ENCODE peak calls at places on chromosomes 11 and 22, in eight cellular contexts. O is dorsolateral prefrontal cortex, D is GM23338, L is right lobe of liver, U is tibial nerve, P is AG10803, C is brain microvascular endothelial cell, E is fibroblast of mammary gland. Y is an unnamed sample.

GRCh38 chr11:34916810-34917780 is 677 bp downstream of the PDHX start:
- DNase-seq in O (no peak), D (peak), L (no peak), U (no peak), P (peak), C (peak), E (peak), Y (no peak)

GRCh38 chr11:26827567-26828037 is 105.7 kb upstream of the SLC5A12 start:
- DNase-seq in O (no peak), D (no peak), L (no peak), U (no peak), P (peak), C (no peak), E (no peak), Y (no peak)

GRCh38 chr11:1470681-1471611 is 15.6 kb downstream of the MOB2 start:
- DNase-seq in O (no peak), D (no peak), L (no peak), U (no peak), P (no peak), C (no peak), E (no peak), Y (no peak)

GRCh38 chr11:46719543-46720218 is 668 bp downstream of the F2 start:
- DNase-seq in O (no peak), D (no peak), L (no peak), U (no peak), P (no peak), C (no peak), E (no peak), Y (no peak)

GRCh38 chr11:69251639-69252493 is 42.1 kb upstream of the MYEOV start:
- DNase-seq in O (no peak), D (no peak), L (no peak), U (no peak), P (no peak), C (no peak), E (no peak), Y (no peak)

GRCh38 chr22:31253949-31254348 is 38.3 kb downstream of the PIK3IP1 start:
- DNase-seq in O (no peak), D (peak), L (no peak), U (no peak), P (no peak), C (no peak), E (no peak), Y (no peak)

GRCh38 chr11:113384551-113384950 is 3.0 kb upstream of the ANKK1 start:
- DNase-seq in O (no peak), D (no peak), L (no peak), U (no peak), P (peak), C (peak), E (peak), Y (peak)

GRCh38 chr11:69295995-69296889 is 2.3 kb downstream of the MYEOV start:
- DNase-seq in O (no peak), D (no peak), L (peak), U (peak), P (peak), C (peak), E (peak), Y (peak)

GRCh38 chr11:33860926-33861325 is 30.9 kb downstream of the LMO2 start:
- DNase-seq in O (no peak), D (no peak), L (peak), U (no peak), P (no peak), C (no peak), E (no peak), Y (no peak)

GRCh38 chr11:118673361-118674093 is 5.9 kb downstream of the TREH start:
- DNase-seq in O (peak), D (no peak), L (no peak), U (no peak), P (no peak), C (no peak), E (no peak), Y (no peak)

GRCh38 chr11:91860661-91861060 is 364.0 kb upstream of the FAT3 start:
- DNase-seq in O (no peak), D (no peak), L (no peak), U (no peak), P (no peak), C (no peak), E (no peak), Y (no peak)

GRCh38 chr11:92380882-92381281 is 156.3 kb downstream of the FAT3 start:
- DNase-seq in O (no peak), D (no peak), L (no peak), U (no peak), P (peak), C (peak), E (peak), Y (peak)

GRCh38 chr11:110095554-110095953 is 2.4 kb downstream of the ZC3H12C start:
- DNase-seq in O (no peak), D (no peak), L (no peak), U (no peak), P (no peak), C (peak), E (peak), Y (no peak)

GRCh38 chr11:123454060-123454651 is 24.1 kb downstream of the GRAMD1B start:
- DNase-seq in O (no peak), D (no peak), L (no peak), U (no peak), P (no peak), C (peak), E (no peak), Y (peak)

GRCh38 chr11:80350541-80350940 is 909.7 kb upstream of the TENM4 start:
- DNase-seq in O (no peak), D (no peak), L (no peak), U (no peak), P (no peak), C (no peak), E (no peak), Y (no peak)

GRCh38 chr22:27399161-27399560 is 402.4 kb downstream of the MN1 start:
- DNase-seq in O (no peak), D (no peak), L (no peak), U (no peak), P (peak), C (no peak), E (no peak), Y (no peak)

GRCh38 chr11:87212891-87213290 is 175.2 kb downstream of the TMEM135 start:
- DNase-seq in O (no peak), D (no peak), L (no peak), U (no peak), P (no peak), C (no peak), E (no peak), Y (no peak)

GRCh38 chr11:122807731-122808485 is 30.4 kb upstream of the CRTAM start:
- DNase-seq in O (no peak), D (no peak), L (no peak), U (no peak), P (peak), C (no peak), E (peak), Y (no peak)

GRCh38 chr11:122207505-122207904 is 91.5 kb upstream of the BLID start:
- DNase-seq in O (no peak), D (no peak), L (peak), U (peak), P (peak), C (peak), E (peak), Y (peak)

GRCh38 chr11:41245704-41246398 is 213.6 kb downstream of the LRRC4C start:
- DNase-seq in O (no peak), D (peak), L (peak), U (no peak), P (no peak), C (no peak), E (no peak), Y (no peak)

GRCh38 chr11:81007046-81007445 is 1566.2 kb upstream of the TENM4 start:
- DNase-seq in O (no peak), D (no peak), L (no peak), U (no peak), P (peak), C (peak), E (peak), Y (peak)

GRCh38 chr11:32931605-32932004 is 39.0 kb downstream of the QSER1 start:
- DNase-seq in O (no peak), D (no peak), L (no peak), U (no peak), P (no peak), C (no peak), E (no peak), Y (no peak)

GRCh38 chr11:43988040-43988793 is 45.8 kb downstream of the C11orf96 start:
- DNase-seq in O (no peak), D (no peak), L (no peak), U (no peak), P (no peak), C (peak), E (peak), Y (peak)

GRCh38 chr11:93221539-93221938 is 23.7 kb upstream of the SLC36A4 start:
- DNase-seq in O (no peak), D (no peak), L (no peak), U (no peak), P (no peak), C (no peak), E (no peak), Y (no peak)

GRCh38 chr11:67422894-67423293 is 5.4 kb upstream of the RPS6KB2 start:
- DNase-seq in O (no peak), D (peak), L (no peak), U (no peak), P (no peak), C (no peak), E (no peak), Y (no peak)

GRCh38 chr22:27580311-27580897 is 221.2 kb downstream of the MN1 start:
- DNase-seq in O (no peak), D (no peak), L (no peak), U (no peak), P (peak), C (no peak), E (peak), Y (no peak)

GRCh38 chr11:118622376-118623290 is 15.2 kb downstream of the PHLDB1 start:
- DNase-seq in O (no peak), D (no peak), L (no peak), U (no peak), P (peak), C (peak), E (peak), Y (peak)

GRCh38 chr11:77497368-77497767 is 23.5 kb upstream of the PAK1 start:
- DNase-seq in O (no peak), D (no peak), L (no peak), U (no peak), P (no peak), C (no peak), E (no peak), Y (no peak)

GRCh38 chr22:22061085-22062077 is 78.8 kb upstream of the TOP3B start:
- DNase-seq in O (peak), D (no peak), L (no peak), U (peak), P (peak), C (peak), E (peak), Y (peak)

GRCh38 chr11:6864436-6864835 is 1.6 kb downstream of the OR10A2 start:
- DNase-seq in O (no peak), D (no peak), L (no peak), U (no peak), P (peak), C (peak), E (peak), Y (no peak)

GRCh38 chr11:12214751-12215150 is 104.4 kb downstream of the MICAL2 start:
- DNase-seq in O (no peak), D (no peak), L (no peak), U (no peak), P (peak), C (no peak), E (no peak), Y (no peak)

GRCh38 chr22:46576556-46577351 is 39.3 kb upstream of the CELSR1 start:
- DNase-seq in O (no peak), D (peak), L (peak), U (no peak), P (peak), C (no peak), E (peak), Y (no peak)

GRCh38 chr22:23156286-23156685 is 11.0 kb downstream of the RAB36 start:
- DNase-seq in O (no peak), D (peak), L (no peak), U (no peak), P (no peak), C (no peak), E (no peak), Y (no peak)

GRCh38 chr22:41762980-41763779 is 37.3 kb upstream of the CCDC134 start:
- DNase-seq in O (no peak), D (peak), L (no peak), U (no peak), P (no peak), C (peak), E (no peak), Y (no peak)
- TF ChIP-seq CTCF in O (peak), D (peak), L (no peak), U (no peak), P (peak), C (peak), E (peak), Y (peak)

GRCh38 chr11:64722141-64723050 is 601 bp downstream of the NRXN2 start:
- DNase-seq in O (no peak), D (peak), L (no peak), U (no peak), P (no peak), C (no peak), E (no peak), Y (no peak)
- H3K4me3 ChIP-seq in O (peak), D (peak), L (no peak), U (no peak), P (no peak), C (no peak), E (no peak), Y (no peak)

DNA sequence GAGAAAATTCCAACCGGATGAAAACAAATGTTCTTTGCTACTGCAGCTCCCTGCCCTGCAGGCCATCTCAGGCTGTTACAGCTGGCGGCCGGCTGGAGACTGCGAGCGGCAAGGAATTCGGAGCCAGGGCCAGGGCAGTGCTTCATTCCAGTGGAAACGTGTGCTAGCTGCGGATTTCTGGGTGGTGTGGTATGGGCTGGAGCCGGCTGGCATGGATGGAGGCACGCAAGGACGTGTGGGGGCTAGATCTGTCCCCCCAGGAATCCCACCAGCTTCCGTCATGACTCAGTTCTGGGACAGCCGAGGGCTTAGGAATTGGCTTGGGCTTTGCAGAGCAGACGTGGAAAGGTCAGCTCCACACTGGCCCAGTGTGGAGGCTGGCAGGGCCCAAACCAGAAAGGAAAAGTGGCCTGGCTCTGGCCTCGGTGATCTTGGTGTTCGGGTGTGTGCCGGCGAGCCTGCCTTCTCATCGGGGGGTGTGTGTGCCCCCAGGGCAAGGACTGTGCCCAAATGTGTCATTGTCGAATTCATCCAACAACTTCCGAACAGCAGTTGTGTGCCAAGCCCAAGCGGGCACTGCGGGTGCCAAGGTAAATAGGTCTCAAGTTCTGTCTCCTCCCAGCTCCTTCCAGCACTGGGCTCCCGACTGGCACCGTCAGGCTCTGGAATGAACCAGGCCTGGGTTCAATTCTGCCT is 48.1 kb upstream of the SHISAL1 start:
- DNase-seq in O (no peak), D (peak), L (no peak), U (no peak), P (peak), C (peak), E (peak), Y (peak)
- TF ChIP-seq CTCF in O (no peak), D (no peak), L (no peak), U (peak), P (peak), C (peak), E (no peak), Y (peak)

GRCh38 chr22:40853961-40854360 is 2.5 kb downstream of the ST13 start:
- DNase-seq in O (no peak), D (no peak), L (no peak), U (no peak), P (peak), C (no peak), E (peak), Y (no peak)

GRCh38 chr22:40855104-40855959 is 1.1 kb downstream of the ST13 start:
- DNase-seq in O (no peak), D (no peak), L (no peak), U (peak), P (peak), C (no peak), E (peak), Y (no peak)

GRCh38 chr22:40855960-40856512 is 403 bp downstream of the ST13 start:
- DNase-seq in O (no peak), D (peak), L (no peak), U (peak), P (peak), C (peak), E (peak), Y (peak)

GRCh38 chr22:40856513-40857308 is at the start of the genes ST13 and XPNPEP3:
- DNase-seq in O (peak), D (peak), L (peak), U (peak), P (peak), C (peak), E (peak), Y (peak)

GRCh38 chr22:40853330-40853729 is 3.1 kb downstream of the ST13 start:
- DNase-seq in O (no peak), D (no peak), L (no peak), U (no peak), P (no peak), C (no peak), E (no peak), Y (no peak)
- H3K4me3 ChIP-seq in O (peak), D (no peak), L (peak), U (no peak), P (no peak), C (no peak), E (no peak), Y (no peak)

DNA sequence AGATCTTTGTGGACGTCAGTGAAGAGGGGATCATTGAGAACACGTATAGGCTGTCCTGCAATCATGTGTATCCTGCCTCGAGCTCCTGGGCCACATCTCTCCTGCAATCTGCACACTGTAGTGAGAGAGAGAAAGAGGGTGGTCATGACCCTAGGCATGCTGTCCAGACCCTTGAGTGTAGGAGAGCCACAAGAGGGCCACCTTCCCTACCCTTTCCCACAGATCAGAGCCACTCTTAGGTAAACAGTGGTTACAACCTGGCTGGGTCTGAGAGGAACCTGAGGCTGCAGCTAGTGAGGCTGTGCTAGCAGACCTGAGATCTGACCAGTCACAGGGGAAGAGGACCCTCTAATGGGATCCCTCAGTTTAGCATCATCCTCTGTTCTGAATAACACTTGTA is 3.9 kb upstream of the IL18BP start:
- DNase-seq in O (no peak), D (no peak), L (peak), U (no peak), P (no peak), C (no peak), E (no peak), Y (no peak)
- TF ChIP-seq CTCF in O (no peak), D (peak), L (no peak), U (no peak), P (no peak), C (no peak), E (no peak), Y (no peak)

DNA sequence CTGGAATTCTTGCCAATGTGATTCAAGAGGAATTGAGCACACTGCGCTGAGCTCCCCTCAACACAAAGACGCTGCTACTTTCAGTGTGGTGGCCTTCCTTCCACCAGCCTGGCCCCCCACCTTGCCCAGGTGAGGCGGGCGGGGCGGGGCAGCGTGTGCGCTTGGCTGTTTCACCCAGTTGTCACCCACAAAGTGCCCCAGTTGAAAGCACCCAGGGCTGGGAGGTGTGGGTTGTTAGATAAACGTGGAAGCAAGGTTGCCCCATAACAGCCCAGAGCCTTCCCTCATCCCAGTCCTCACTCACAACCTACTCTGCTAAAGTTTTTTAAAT is 43.1 kb downstream of the CACNG2 start:
- DNase-seq in O (no peak), D (no peak), L (no peak), U (no peak), P (no peak), C (no peak), E (no peak), Y (no peak)
- H3K4me3 ChIP-seq in O (peak), D (no peak), L (no peak), U (no peak), P (no peak), C (no peak), E (no peak), Y (no peak)

DNA sequence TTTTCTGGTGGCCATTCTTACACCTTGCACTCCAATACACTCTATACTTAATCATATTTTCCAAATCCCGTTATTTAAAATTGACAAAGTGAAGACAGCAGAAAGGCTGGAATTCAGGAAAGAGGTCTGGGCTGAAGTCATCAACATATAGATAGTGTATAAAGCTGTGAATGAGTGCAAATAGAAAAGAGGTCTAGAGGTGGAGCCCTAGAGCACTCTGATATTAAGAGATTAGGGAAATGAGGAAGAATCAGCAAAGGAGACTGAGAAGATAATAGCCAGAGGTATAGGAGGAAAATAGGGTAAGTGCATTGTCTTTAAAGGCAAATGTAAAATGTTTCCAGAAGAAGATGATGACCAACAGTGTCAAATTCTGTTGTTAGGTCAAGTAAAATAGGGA is 7.9 kb downstream of the CTR9 start:
- DNase-seq in O (no peak), D (peak), L (no peak), U (no peak), P (no peak), C (no peak), E (no peak), Y (no peak)
- TF ChIP-seq CTCF in O (no peak), D (no peak), L (no peak), U (no peak), P (no peak), C (no peak), E (peak), Y (peak)

GRCh38 chr11:64715756-64716470 is 7.1 kb downstream of the NRXN2 start:
- DNase-seq in O (no peak), D (no peak), L (no peak), U (no peak), P (no peak), C (no peak), E (no peak), Y (no peak)
- H3K4me3 ChIP-seq in O (no peak), D (no peak), L (no peak), U (no peak), P (no peak), C (no peak), E (no peak), Y (no peak)